ENCODE peak calls at places on chromosomes 13 and 19, in nine cellular contexts. W is skeletal muscle cell; G is anterior cingulate cortex; N is LHCN-M2; A is CD4-positive, alpha-beta memory T cell; B is HEK293T; Q is smooth muscle cell of the brain vasculature; I is astrocyte of the cerebellum; H is NCI-H446 treated with DMSO at 0.1 percent for 48 hours. Y is an unnamed sample.
A peak's percentile ranks its signal among the peaks of the same experiment; 100 is the strongest.

GRCh38 chr19:30085394-30085793 is 143.4 kb downstream of the URI1 start:
- DNase-seq in W (no peak), G (no peak), N (no peak), A (no peak), B (peak; percentile 47), Q (no peak), I (no peak), H (no peak), Y (peak; percentile 51)

GRCh38 chr19:3404324-3405260 is 38.2 kb downstream of the NFIC start:
- DNase-seq in W (peak; percentile 66), G (peak; percentile 83), N (peak; percentile 43), A (no peak), B (no peak), Q (peak; percentile 67), I (peak; percentile 78), H (peak; percentile 91), Y (peak; percentile 29)

GRCh38 chr13:28575200-28575599 is 80.3 kb upstream of the FLT1 start:
- DNase-seq in W (no peak), G (no peak), N (no peak), A (no peak), B (no peak), Q (no peak), I (no peak), H (no peak), Y (no peak)

GRCh38 chr19:1907563-1908363 is 2.6 kb downstream of the ADAT3 start:
- DNase-seq in W (no peak), G (peak; percentile 17), N (no peak), A (no peak), B (no peak), Q (no peak), I (no peak), H (no peak), Y (peak; percentile 54)

GRCh38 chr19:10514211-10515145 is 2.8 kb downstream of the S1PR5 start:
- DNase-seq in W (no peak), G (no peak), N (no peak), A (no peak), B (no peak), Q (no peak), I (no peak), H (no peak), Y (no peak)

GRCh38 chr13:20431080-20431479 is 94.6 kb downstream of the CRYL1 start:
- DNase-seq in W (no peak), G (no peak), N (peak; percentile 14), A (no peak), B (no peak), Q (no peak), I (no peak), H (no peak), Y (no peak)

GRCh38 chr19:9735986-9736385 is 32.6 kb downstream of the ZNF846 start:
- DNase-seq in W (no peak), G (no peak), N (no peak), A (no peak), B (no peak), Q (no peak), I (no peak), H (no peak), Y (no peak)

GRCh38 chr19:56765107-56765506 is 75.4 kb downstream of the PEG3 start:
- DNase-seq in W (no peak), G (peak; percentile 68), N (no peak), A (no peak), B (no peak), Q (no peak), I (no peak), H (no peak), Y (peak; percentile 57)

GRCh38 chr13:79462895-79463294 is 18.1 kb upstream of the NDFIP2 start:
- DNase-seq in W (no peak), G (no peak), N (peak; percentile 63), A (no peak), B (no peak), Q (no peak), I (no peak), H (no peak), Y (no peak)

GRCh38 chr13:72963762-72964161 is 95.0 kb upstream of the KLF5 start:
- DNase-seq in W (no peak), G (no peak), N (no peak), A (no peak), B (no peak), Q (no peak), I (no peak), H (no peak), Y (no peak)

GRCh38 chr19:47284324-47284899 is 9.7 kb downstream of the INAFM1 start:
- DNase-seq in W (no peak), G (no peak), N (peak; percentile 54), A (peak; percentile 63), B (peak; percentile 45), Q (no peak), I (no peak), H (peak; percentile 35), Y (peak; percentile 56)

GRCh38 chr13:96779691-96780090 is 214.6 kb downstream of the OXGR1 start:
- DNase-seq in W (no peak), G (no peak), N (peak; percentile 41), A (no peak), B (no peak), Q (no peak), I (no peak), H (no peak), Y (peak; percentile 47)

GRCh38 chr19:34481861-34482379 is 362 bp downstream of the WTIP start:
- DNase-seq in W (peak; percentile 21), G (no peak), N (no peak), A (no peak), B (peak; percentile 48), Q (no peak), I (no peak), H (no peak), Y (peak; percentile 29)

GRCh38 chr19:2166741-2167738 is 3.3 kb downstream of the DOT1L start:
- DNase-seq in W (no peak), G (peak; percentile 67), N (peak; percentile 44), A (no peak), B (no peak), Q (no peak), I (peak; percentile 59), H (peak; percentile 74), Y (peak; percentile 91)

GRCh38 chr19:20503536-20503935 is 62.0 kb downstream of the ZNF737 start:
- DNase-seq in W (peak; percentile 26), G (no peak), N (peak; percentile 41), A (no peak), B (no peak), Q (no peak), I (no peak), H (peak; percentile 27), Y (peak; percentile 15)